ENCODE peak calls at places on chromosome 21, in four cellular contexts. U, W, X and J are unnamed samples.

GRCh38 chr21:23524685-23525084 is 2082.6 kb downstream of the MRPL39 start:
- DNase-seq in U (no peak), W (no peak), X (no peak), J (no peak)

GRCh38 chr21:41783476-41784150 is 16.8 kb upstream of the RIPK4 start:
- DNase-seq in U (peak; percentile 47), W (no peak), X (no peak), J (no peak)

GRCh38 chr21:43815107-43815742 is 25.8 kb downstream of the RRP1 start:
- DNase-seq in U (no peak), W (no peak), X (no peak), J (peak; percentile 46)

GRCh38 chr21:44013380-44014088 is 1.4 kb downstream of the TRAPPC10 start:
- DNase-seq in U (no peak), W (no peak), X (no peak), J (peak; percentile 62)

GRCh38 chr21:20591294-20591693 is 406.9 kb upstream of the NCAM2 start:
- DNase-seq in U (no peak), W (no peak), X (no peak), J (no peak)

GRCh38 chr21:15276243-15276642 is 211.4 kb upstream of the NRIP1 start:
- DNase-seq in U (no peak), W (no peak), X (no peak), J (no peak)

GRCh38 chr21:16406355-16406754 is 676.6 kb downstream of the USP25 start:
- DNase-seq in U (no peak), W (no peak), X (no peak), J (no peak)

GRCh38 chr21:43284700-43285099 is 115.9 kb downstream of the CRYAA start:
- DNase-seq in U (no peak), W (no peak), X (no peak), J (no peak)

GRCh38 chr21:15309022-15309590 is 244.3 kb upstream of the NRIP1 start:
- DNase-seq in U (no peak), W (no peak), X (no peak), J (no peak)

GRCh38 chr21:16250282-16250681 is 520.5 kb downstream of the USP25 start:
- DNase-seq in U (no peak), W (no peak), X (no peak), J (no peak)

GRCh38 chr21:41610042-41610839 is 102.3 kb upstream of the TMPRSS2 start:
- DNase-seq in U (peak; percentile 23), W (peak; percentile 83), X (no peak), J (peak; percentile 61)

GRCh38 chr21:44035244-44035643 is 23.1 kb downstream of the TRAPPC10 start:
- DNase-seq in U (no peak), W (no peak), X (no peak), J (no peak)

GRCh38 chr21:42784276-42784675 is 95.1 kb downstream of the WDR4 start:
- DNase-seq in U (no peak), W (no peak), X (no peak), J (no peak)

GRCh38 chr21:29194847-29195246 is 64.4 kb downstream of the MAP3K7CL start:
- DNase-seq in U (peak; percentile 41), W (no peak), X (no peak), J (no peak)

GRCh38 chr21:35257413-35257812 is 208.3 kb upstream of the RUNX1 start:
- DNase-seq in U (peak; percentile 79), W (no peak), X (peak; percentile 81), J (no peak)

GRCh38 chr21:29181799-29182470 is 51.5 kb downstream of the MAP3K7CL start:
- DNase-seq in U (peak; percentile 84), W (peak; percentile 23), X (peak; percentile 33), J (peak; percentile 18)

GRCh38 chr21:43608225-43608624 is 51.1 kb downstream of the HSF2BP start:
- DNase-seq in U (no peak), W (no peak), X (no peak), J (no peak)

GRCh38 chr21:41228006-41228370 is 60.0 kb downstream of the BACE2 start:
- DNase-seq in U (no peak), W (no peak), X (no peak), J (no peak)

GRCh38 chr21:18340387-18340942 is 63.1 kb downstream of the TMPRSS15 start:
- DNase-seq in U (no peak), W (no peak), X (no peak), J (no peak)

GRCh38 chr21:41520560-41521442 is 12.8 kb upstream of the TMPRSS2 start:
- DNase-seq in U (no peak), W (no peak), X (no peak), J (no peak)

GRCh38 chr21:40271169-40271568 is 403.9 kb downstream of the PCP4 start:
- DNase-seq in U (no peak), W (peak; percentile 4), X (no peak), J (no peak)

GRCh38 chr21:15054089-15054488 is 10.7 kb downstream of the NRIP1 start:
- DNase-seq in U (no peak), W (no peak), X (peak; percentile 31), J (no peak)

GRCh38 chr21:42593007-42593814 is 60.2 kb upstream of the PDE9A start:
- DNase-seq in U (no peak), W (peak; percentile 83), X (peak; percentile 67), J (peak; percentile 91)

GRCh38 chr21:42027085-42027803 is 17.1 kb upstream of the ZBTB21 start:
- DNase-seq in U (no peak), W (no peak), X (no peak), J (no peak)

GRCh38 chr21:43268086-43268803 is 99.4 kb downstream of the CRYAA start:
- DNase-seq in U (no peak), W (no peak), X (peak; percentile 22), J (no peak)

GRCh38 chr21:42297372-42297771 is 17.8 kb downstream of the TFF3 start:
- DNase-seq in U (no peak), W (no peak), X (no peak), J (no peak)

GRCh38 chr21:35249636-35250035 is 200.5 kb upstream of the RUNX1 start:
- DNase-seq in U (no peak), W (no peak), X (no peak), J (no peak)

GRCh38 chr21:26425576-26425975 is 147.5 kb downstream of the CYYR1 start:
- DNase-seq in U (no peak), W (no peak), X (no peak), J (no peak)

GRCh38 chr21:41217656-41218380 is 49.9 kb downstream of the BACE2 start:
- DNase-seq in U (no peak), W (no peak), X (peak; percentile 69), J (no peak)

GRCh38 chr21:41671859-41672542 is 94.9 kb downstream of the RIPK4 start:
- DNase-seq in U (no peak), W (no peak), X (no peak), J (no peak)

GRCh38 chr21:42061195-42061865 is 9.8 kb upstream of the UMODL1 start:
- DNase-seq in U (no peak), W (no peak), X (peak; percentile 49), J (peak; percentile 79)

GRCh38 chr21:27570306-27570868 is 603.5 kb upstream of the ADAMTS5 start:
- DNase-seq in U (peak; percentile 85), W (no peak), X (peak; percentile 69), J (no peak)

GRCh38 chr21:40177979-40178378 is 310.7 kb downstream of the PCP4 start:
- DNase-seq in U (no peak), W (no peak), X (no peak), J (no peak)

GRCh38 chr21:37866027-37866426 is 50.2 kb downstream of the KCNJ6 start:
- DNase-seq in U (no peak), W (no peak), X (no peak), J (no peak)

GRCh38 chr21:28822882-28823335 is 169.8 kb downstream of the LTN1 start:
- DNase-seq in U (peak; percentile 77), W (no peak), X (no peak), J (no peak)

GRCh38 chr21:41736423-41736822 is 30.4 kb downstream of the RIPK4 start:
- DNase-seq in U (no peak), W (no peak), X (no peak), J (no peak)

DNA sequence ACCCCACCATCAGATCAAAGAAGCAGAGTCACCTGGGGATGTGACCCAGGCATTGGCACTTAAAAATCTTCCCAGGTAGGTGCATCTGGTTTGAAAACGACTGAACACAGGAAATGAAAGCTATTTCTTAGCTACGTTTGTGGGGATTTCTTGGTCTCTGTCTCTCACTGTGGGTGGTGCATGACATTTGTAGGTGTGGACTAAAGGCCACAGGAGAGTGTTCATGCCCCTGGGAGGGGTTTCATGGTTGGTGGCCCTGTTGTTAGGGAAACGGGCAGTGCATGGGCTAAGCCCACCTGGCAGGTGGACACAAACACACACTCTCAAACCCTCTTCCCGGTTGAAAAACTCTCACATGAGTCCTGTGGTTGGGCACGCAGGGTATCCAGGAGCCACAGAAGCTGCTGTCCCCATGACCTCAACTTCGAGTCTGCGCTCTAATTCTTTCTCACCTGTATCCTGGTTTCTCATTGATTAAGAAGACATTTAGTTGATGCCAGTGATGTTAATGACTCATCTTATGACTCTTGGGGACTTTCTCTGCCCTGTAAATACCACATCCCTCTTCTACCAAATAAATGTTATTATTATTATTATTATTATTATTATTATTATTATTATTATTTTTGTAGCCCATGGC is 119.4 kb downstream of the MRPS6 start:
- DNase-seq in U (no peak), W (no peak), X (no peak), J (peak; percentile 42)
- TF ChIP-seq CTCF in U (no peak), W (no peak), X (no peak), J (no peak)

GRCh38 chr21:30463713-30464112 is 16.5 kb downstream of the KRTAP19-1 start:
- DNase-seq in U (no peak), W (peak; percentile 32), X (no peak), J (no peak)
- TF ChIP-seq CTCF in U (peak; percentile 68), W (no peak), X (peak; percentile 41), J (no peak)

DNA sequence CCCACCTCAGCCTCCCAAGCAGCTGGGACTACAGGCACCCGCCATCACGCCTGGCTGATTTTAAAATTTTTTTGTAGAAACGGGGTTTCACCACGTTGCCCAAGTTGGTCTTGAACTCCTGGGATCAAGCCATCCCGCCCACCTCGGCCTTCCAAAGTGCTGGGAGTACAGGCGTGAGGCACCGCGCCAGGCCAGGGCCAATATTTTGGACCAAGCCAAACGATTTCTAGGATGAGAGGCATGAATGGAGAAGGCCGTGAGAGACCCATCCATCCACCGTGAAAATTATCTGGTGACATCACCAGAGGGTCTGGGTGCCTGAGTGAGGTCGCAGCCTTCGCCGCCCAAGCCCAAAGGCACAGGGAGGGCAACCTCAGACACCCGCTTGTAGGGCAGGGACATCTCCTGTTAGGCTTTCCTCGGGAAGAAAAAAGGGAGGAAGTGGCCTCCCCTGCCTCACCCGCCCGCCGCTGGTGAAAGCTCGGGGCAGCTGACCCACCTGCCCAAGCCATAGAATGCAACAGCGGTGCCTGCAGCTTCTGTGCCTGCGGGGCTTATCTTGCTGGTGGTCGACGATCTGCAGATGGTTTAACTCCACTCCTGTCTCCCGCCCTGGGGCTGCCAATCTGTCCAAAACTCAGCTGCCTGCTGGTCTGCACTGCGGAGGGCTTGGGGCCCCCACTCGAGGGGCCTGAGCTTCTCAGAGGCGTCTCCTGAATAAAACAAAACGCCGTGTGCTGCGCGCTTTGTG is 85.7 kb downstream of the MRPS6 start:
- DNase-seq in U (no peak), W (no peak), X (no peak), J (no peak)
- TF ChIP-seq CTCF in U (no peak), W (no peak), X (no peak), J (no peak)

DNA sequence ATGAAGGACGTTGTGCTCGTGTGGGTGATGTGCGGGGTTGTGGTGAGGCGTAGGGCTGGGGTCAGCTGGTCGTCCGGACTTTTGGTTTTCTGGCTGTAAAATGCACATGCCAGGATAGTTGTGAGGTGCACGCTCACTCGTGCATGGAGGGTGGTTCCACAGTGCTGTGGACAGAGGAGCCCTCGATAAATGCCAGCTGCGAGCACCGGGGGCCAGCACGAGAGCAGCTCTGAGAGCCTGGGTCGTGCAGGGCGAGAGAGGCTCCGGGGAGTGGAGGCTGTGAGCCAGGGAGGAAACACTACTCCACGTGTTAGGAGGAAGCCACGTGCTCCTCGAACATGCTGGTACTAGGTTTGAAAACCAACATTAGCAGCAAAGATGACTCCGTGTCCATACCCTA is 39.4 kb downstream of the COL18A1 start:
- DNase-seq in U (no peak), W (no peak), X (no peak), J (no peak)
- TF ChIP-seq CTCF in U (no peak), W (no peak), X (no peak), J (no peak)